ENCODE peak calls at places on chromosomes 12 and 14, in six cellular contexts. X is stomach, Z is transverse colon, A is WERI-Rb-1, U is upper lobe of left lung, R is small intestine. Y is an unnamed sample.

GRCh38 chr12:57101892-57102695 is 9.1 kb downstream of the STAT6 start:
- DNase-seq in X (peak), Z (peak), A (no peak), U (no peak), R (peak), Y (peak)

GRCh38 chr12:127655691-127656090 is 611.3 kb upstream of the TMEM132C start:
- DNase-seq in X (no peak), Z (no peak), A (no peak), U (no peak), R (no peak), Y (no peak)

GRCh38 chr14:32077081-32078029 is at the start of gene ARHGAP5:
- DNase-seq in X (peak), Z (peak), A (no peak), U (peak), R (no peak), Y (peak)

GRCh38 chr12:126668961-126669360 is 1598.0 kb upstream of the TMEM132C start:
- DNase-seq in X (no peak), Z (no peak), A (no peak), U (no peak), R (no peak), Y (no peak)

GRCh38 chr14:95496690-95497241 is 19.7 kb downstream of the SYNE3 start:
- DNase-seq in X (no peak), Z (no peak), A (no peak), U (no peak), R (no peak), Y (no peak)

GRCh38 chr12:29763301-29763683 is 20.4 kb downstream of the TMTC1 start:
- DNase-seq in X (no peak), Z (no peak), A (no peak), U (no peak), R (no peak), Y (no peak)

GRCh38 chr12:104687823-104688573 is 231.2 kb downstream of the CHST11 start:
- DNase-seq in X (no peak), Z (no peak), A (no peak), U (no peak), R (peak), Y (no peak)

GRCh38 chr12:94650143-94651056 is at the start of gene TMCC3:
- DNase-seq in X (peak), Z (peak), A (peak), U (peak), R (peak), Y (peak)

GRCh38 chr12:23770202-23770938 is 179.1 kb downstream of the SOX5 start:
- DNase-seq in X (no peak), Z (no peak), A (no peak), U (no peak), R (no peak), Y (no peak)

GRCh38 chr12:63149884-63150254 is 1.1 kb downstream of the AVPR1A start:
- DNase-seq in X (no peak), Z (no peak), A (no peak), U (no peak), R (no peak), Y (peak)

GRCh38 chr12:107079172-107080011 is 14.0 kb downstream of the CRY1 start:
- DNase-seq in X (no peak), Z (no peak), A (no peak), U (no peak), R (peak), Y (no peak)

GRCh38 chr12:54019924-54020586 is 8.2 kb upstream of the HOXC6 start:
- DNase-seq in X (no peak), Z (no peak), A (no peak), U (no peak), R (no peak), Y (no peak)

GRCh38 chr12:64813733-64814132 is 10.7 kb upstream of the TBC1D30 start:
- DNase-seq in X (no peak), Z (no peak), A (no peak), U (no peak), R (no peak), Y (no peak)
- H3K27ac ChIP-seq in X (no peak), Z (no peak), A (no peak), U (no peak), R (no peak), Y (no peak)

DNA sequence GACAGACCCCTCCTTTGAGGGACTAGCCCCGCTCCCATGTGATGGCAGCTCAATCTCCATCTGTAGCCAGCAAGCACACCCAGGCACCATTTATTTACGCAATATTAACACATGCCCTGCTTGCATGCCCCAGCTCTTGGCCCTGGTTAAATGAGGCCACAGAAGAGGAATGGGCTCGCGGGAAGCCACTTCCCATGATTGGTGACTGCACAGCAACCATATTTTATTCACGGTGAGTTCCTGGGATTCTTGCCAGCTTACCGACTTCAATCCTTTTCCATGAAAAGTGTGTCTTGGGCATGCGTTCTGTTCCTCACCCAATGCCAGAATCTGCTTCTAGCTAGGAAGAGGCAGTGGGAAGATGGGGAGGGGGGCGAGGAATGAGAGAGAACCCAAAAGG is 54.7 kb downstream of the PITPNM2 start:
- DNase-seq in X (no peak), Z (no peak), A (no peak), U (no peak), R (no peak), Y (no peak)
- H3K27ac ChIP-seq in X (peak), Z (peak), A (peak), U (no peak), R (no peak), Y (no peak)

DNA sequence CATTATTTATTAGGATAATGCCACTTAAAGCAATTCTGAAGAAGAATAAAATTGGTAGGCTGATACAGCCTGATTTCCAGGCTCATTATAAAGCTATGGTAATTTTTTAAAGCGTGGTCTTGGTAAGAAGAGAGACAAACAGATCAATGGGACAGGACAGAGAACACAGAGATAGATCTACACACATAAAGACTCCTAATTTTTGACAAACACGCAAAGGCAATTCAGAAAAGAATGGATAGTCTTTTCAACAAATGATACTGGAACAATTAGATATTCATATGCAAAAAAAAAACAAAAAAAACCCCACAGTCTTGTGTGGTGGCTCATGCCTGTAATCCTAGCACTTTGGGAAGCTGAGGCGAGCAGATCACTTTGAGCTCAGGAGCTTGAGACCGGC is 25.9 kb upstream of the MEG3 start:
- DNase-seq in X (no peak), Z (no peak), A (no peak), U (no peak), R (no peak), Y (no peak)
- H3K27ac ChIP-seq in X (no peak), Z (no peak), A (no peak), U (no peak), R (no peak), Y (no peak)

GRCh38 chr12:3892631-3893030 is 19.4 kb upstream of the PARP11 start:
- DNase-seq in X (no peak), Z (no peak), A (no peak), U (no peak), R (no peak), Y (no peak)
- H3K27ac ChIP-seq in X (no peak), Z (no peak), A (no peak), U (no peak), R (no peak), Y (no peak)

DNA sequence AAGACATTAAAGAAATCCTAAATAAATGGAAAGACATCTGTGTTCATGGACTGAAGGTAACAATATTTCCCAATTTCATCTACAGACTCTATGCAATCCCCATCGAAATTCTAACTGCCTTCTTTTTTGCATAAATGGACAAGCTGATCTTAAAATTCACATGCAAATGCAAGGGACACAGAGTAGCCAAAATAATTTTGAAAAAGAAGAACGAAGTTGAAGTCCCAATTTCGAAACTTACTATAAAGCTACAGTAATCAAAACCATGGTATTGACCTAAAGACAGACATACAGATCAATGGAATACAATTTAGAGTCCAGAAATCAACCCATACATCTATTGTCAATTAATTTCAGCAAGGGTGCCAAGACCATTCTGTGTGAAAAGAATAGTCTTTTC is 16.4 kb upstream of the CD27 start:
- DNase-seq in X (no peak), Z (no peak), A (no peak), U (no peak), R (no peak), Y (no peak)
- H3K27ac ChIP-seq in X (no peak), Z (peak), A (no peak), U (no peak), R (no peak), Y (no peak)

GRCh38 chr12:109466305-109466704 is 10.8 kb downstream of the KCTD10 start:
- DNase-seq in X (no peak), Z (no peak), A (no peak), U (no peak), R (no peak), Y (no peak)

GRCh38 chr12:109466821-109467220 is 10.3 kb downstream of the KCTD10 start:
- DNase-seq in X (no peak), Z (no peak), A (no peak), U (no peak), R (no peak), Y (no peak)

GRCh38 chr12:109473006-109473405 is 4.1 kb downstream of the KCTD10 start:
- DNase-seq in X (no peak), Z (no peak), A (no peak), U (no peak), R (no peak), Y (no peak)

GRCh38 chr12:109467978-109468676 is 9.0 kb downstream of the KCTD10 start:
- DNase-seq in X (no peak), Z (peak), A (no peak), U (no peak), R (no peak), Y (no peak)

GRCh38 chr12:109469516-109469915 is 7.6 kb downstream of the KCTD10 start:
- DNase-seq in X (no peak), Z (no peak), A (no peak), U (no peak), R (no peak), Y (no peak)
- H3K27ac ChIP-seq in X (no peak), Z (peak), A (no peak), U (no peak), R (no peak), Y (no peak)

DNA sequence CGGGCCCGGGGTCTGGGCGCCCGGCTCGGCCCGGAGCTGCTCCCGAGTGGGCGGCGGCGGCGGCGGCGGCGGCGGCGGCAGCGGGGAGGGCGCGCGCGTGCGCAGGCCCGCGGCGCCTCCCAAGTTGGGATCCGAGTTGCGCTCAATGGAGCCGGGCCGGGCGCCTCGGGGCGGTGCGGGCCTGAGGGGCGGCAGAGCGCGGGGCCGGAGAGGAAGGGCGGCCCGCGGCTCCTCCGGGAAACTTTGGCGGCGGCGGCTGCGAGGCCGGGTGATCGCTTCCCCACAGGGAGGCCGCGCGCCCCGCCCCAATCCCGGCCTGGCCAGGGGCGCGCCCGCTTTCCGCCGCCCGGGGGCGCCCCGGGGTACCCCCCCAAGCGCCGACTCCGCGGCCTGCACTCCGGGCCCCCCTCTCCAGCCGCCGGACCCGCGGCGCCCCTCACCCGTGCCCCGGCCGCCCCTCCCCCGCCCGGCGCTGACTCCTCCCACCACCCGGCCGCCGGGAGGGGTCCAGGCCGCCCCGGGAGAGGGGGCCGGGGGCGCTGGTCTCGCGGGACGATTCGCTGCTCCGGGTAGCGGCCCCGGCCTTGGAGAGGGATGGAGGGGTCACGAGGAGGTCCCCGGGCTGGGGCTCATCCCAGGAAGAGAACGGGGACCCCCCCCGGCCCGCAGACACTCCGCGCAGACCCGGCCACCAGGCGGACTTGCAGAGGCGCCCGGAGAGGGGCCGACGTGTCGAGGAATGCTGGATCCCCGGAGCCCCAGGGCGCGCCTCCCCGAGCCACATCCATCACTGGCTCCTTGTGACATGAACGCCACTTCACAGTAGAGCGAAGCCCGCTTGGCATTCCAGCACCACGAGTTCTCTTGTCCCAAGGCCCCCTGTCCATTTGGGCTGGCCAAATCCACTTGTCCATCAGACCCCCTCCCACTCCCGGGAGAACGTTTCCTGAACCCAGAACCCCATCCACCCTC is at the start of gene RILPL1:
- DNase-seq in X (peak), Z (peak), A (peak), U (peak), R (peak), Y (peak)
- H3K27ac ChIP-seq in X (peak), Z (peak), A (peak), U (peak), R (peak), Y (peak)

GRCh38 chr12:120055639-120056038 is 60.9 kb downstream of the RAB35 start:
- DNase-seq in X (no peak), Z (no peak), A (no peak), U (no peak), R (no peak), Y (no peak)

GRCh38 chr12:120056739-120057138 is 59.8 kb downstream of the RAB35 start:
- DNase-seq in X (no peak), Z (no peak), A (no peak), U (no peak), R (no peak), Y (no peak)

GRCh38 chr12:120051535-120051934 is 62.5 kb downstream of the BICDL1 start:
- DNase-seq in X (no peak), Z (no peak), A (no peak), U (no peak), R (no peak), Y (no peak)

GRCh38 chr12:120054293-120054692 is 62.3 kb downstream of the RAB35 start:
- DNase-seq in X (no peak), Z (no peak), A (no peak), U (no peak), R (no peak), Y (no peak)

GRCh38 chr12:120055231-120055630 is 61.3 kb downstream of the RAB35 start:
- DNase-seq in X (no peak), Z (no peak), A (no peak), U (no peak), R (no peak), Y (no peak)
- H3K27ac ChIP-seq in X (no peak), Z (no peak), A (no peak), U (peak), R (no peak), Y (no peak)

GRCh38 chr14:89828473-89829200 is 125.9 kb downstream of the EFCAB11 start:
- DNase-seq in X (no peak), Z (no peak), A (no peak), U (no peak), R (no peak), Y (no peak)
- H3K27ac ChIP-seq in X (no peak), Z (no peak), A (no peak), U (no peak), R (no peak), Y (no peak)

Y was measured in SK-N-SH.